ENCODE peak calls at places on chromosomes 4 and X, in six cellular contexts. B is CD8-positive, alpha-beta memory T cell; P is endodermal cell; D is Peyer's patch; K is aorta; T is transverse colon. Z is an unnamed sample.

GRCh38 chrX:16160729-16161128 is 6.6 kb upstream of the MAGEB17 start:
- DNase-seq in T (no peak), K (no peak), B (no peak), D (no peak), P (no peak), Z (no peak)

GRCh38 chrX:9688833-9689232 is 76.8 kb downstream of the GPR143 start:
- DNase-seq in T (no peak), B (no peak), D (no peak), P (no peak), K (no peak), Z (no peak)

GRCh38 chrX:118772051-118772450 is 44.6 kb downstream of the IL13RA1 start:
- DNase-seq in T (no peak), D (no peak), K (no peak), P (no peak), B (no peak), Z (no peak)

GRCh38 chr4:5553801-5554200 is 154.6 kb downstream of the EVC2 start:
- DNase-seq in T (no peak), K (no peak), B (no peak), D (no peak), P (no peak), Z (no peak)

GRCh38 chr4:54014761-54015160 is 49.6 kb downstream of the CHIC2 start:
- DNase-seq in D (no peak), T (no peak), K (no peak), B (no peak), P (no peak), Z (peak)

GRCh38 chr4:125497861-125498260 is 183.1 kb downstream of the FAT4 start:
- DNase-seq in P (no peak), T (no peak), K (no peak), D (no peak), B (no peak), Z (no peak)

GRCh38 chrX:13669246-13669689 is 16.3 kb downstream of the TCEANC start:
- DNase-seq in D (peak), P (no peak), K (no peak), B (peak), T (peak), Z (no peak)

GRCh38 chrX:48966796-48967579 is 4.7 kb downstream of the KCND1 start:
- DNase-seq in D (no peak), K (no peak), T (no peak), B (no peak), P (no peak), Z (no peak)

GRCh38 chrX:13598877-13599276 is 29.5 kb downstream of the EGFL6 start:
- DNase-seq in B (no peak), P (no peak), T (no peak), D (no peak), K (no peak), Z (peak)

GRCh38 chr4:8674311-8674885 is 81.8 kb downstream of the CPZ start:
- DNase-seq in D (no peak), P (no peak), K (no peak), T (no peak), B (no peak), Z (no peak)

GRCh38 chr4:22179124-22179874 is 230.7 kb upstream of the KCNIP4 start:
- DNase-seq in B (no peak), P (no peak), D (no peak), T (no peak), K (no peak), Z (no peak)

GRCh38 chrX:105120460-105120859 is 100.0 kb downstream of the TEX13A start:
- DNase-seq in B (no peak), P (no peak), K (no peak), D (no peak), T (no peak), Z (no peak)

DNA sequence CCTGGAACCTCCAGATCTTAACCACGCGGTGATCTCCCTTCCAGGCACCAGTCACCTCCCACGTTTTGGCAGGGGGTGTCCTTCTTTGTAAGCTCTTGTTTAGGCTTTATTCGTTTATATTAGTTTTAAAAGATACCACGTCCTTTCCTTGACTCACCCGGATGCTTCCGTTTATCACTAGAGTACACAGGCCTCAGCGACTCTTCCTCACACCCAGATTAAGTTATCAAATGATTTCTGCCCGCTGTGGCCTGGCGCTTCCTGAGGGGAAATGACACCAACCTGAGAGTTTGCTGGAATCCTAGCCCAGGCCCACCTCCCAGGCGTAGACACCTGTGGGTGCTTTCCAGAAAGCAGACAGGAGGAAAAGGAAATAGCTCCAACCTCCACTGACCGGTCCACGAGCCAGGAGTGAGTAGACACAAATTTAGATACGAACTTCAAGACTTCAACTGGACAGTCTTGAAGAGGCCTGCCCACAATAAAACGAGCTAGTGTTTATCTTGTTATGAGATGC is 756 bp upstream of the ADAMTS3 start:
- DNase-seq in D (no peak), P (no peak), K (no peak), T (no peak), B (no peak), Z (no peak)
- H3K4me3 ChIP-seq in D (no peak), P (peak), K (no peak), T (peak), B (no peak), Z (no peak)

GRCh38 chr4:39635023-39635422 is 3.6 kb downstream of the SMIM14 start:
- DNase-seq in P (peak), K (no peak), B (no peak), D (no peak), T (peak), Z (no peak)

GRCh38 chr4:39637572-39638357 is 900 bp downstream of the SMIM14 start:
- DNase-seq in K (peak), P (peak), T (peak), B (peak), D (peak), Z (peak)

GRCh38 chr4:39641451-39641850 is 2.8 kb upstream of the SMIM14 start:
- DNase-seq in B (no peak), T (no peak), D (no peak), K (no peak), P (peak), Z (peak)

GRCh38 chr4:39638358-39639239 is at the start of gene SMIM14:
- DNase-seq in P (peak), K (peak), D (peak), B (peak), T (peak), Z (peak)

DNA sequence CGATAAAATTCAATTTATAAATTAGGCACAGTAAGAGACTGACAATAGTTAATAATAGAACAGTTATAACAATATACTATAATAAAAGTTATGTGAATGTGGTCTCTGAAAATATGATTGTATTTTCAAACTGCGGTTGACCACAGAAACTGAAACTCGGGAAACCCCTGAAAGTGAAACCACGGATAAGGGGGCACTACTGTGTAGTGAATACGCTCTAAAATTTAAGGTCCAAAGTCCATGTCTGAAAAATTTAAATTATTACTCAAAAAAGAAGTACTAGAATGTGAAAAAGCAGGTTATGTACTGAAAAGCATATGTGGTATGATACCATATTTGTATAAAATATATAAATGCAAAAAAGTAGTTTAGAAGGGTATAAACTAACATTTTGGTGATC is 1.9 kb downstream of the SMIM14 start:
- DNase-seq in B (no peak), P (no peak), K (no peak), D (no peak), T (no peak), Z (no peak)
- H3K4me3 ChIP-seq in B (peak), P (peak), K (peak), D (peak), T (peak), Z (peak)

DNA sequence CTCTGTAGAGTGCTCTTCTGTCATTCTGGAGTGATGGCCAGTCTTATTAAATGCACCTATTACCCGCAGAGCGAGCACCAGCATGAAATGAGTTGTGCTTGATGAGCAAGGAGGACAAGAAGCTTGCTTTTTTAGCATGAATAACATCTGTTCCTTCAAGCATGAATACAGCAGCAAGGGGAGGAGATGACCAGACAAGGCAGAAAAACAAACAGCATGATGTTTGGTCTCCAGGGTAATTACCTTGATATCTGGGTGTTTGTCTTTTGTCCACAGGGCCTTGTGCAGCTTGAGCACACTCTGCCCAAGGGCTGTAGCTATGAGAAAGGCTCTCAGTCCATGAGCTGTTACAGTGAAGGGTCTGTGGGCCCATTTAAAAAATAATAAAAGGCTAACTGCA is 324.8 kb upstream of the DDX53 start:
- DNase-seq in D (no peak), B (no peak), P (no peak), T (no peak), K (no peak), Z (no peak)
- H3K4me3 ChIP-seq in D (no peak), B (no peak), P (no peak), T (no peak), K (no peak), Z (no peak)

DNA sequence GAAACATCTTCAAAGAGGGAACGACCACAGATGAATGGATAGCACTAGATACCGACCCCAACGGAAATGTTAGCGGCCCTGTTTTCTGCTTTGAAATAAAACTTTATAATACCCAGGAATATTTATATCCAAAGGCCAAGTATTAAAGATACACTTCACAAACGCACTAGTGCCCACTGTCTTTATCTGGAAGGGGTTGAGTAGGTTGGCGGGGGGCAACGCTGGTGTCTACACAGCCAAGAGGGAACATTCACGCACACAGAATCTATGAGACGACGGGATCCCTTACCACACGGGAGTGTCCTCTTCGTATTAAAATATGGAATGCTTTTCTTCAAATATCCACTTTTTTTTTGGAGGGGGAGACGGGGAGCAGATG is 3.3 kb downstream of the HAND2 start:
- DNase-seq in D (no peak), T (no peak), P (no peak), K (no peak), B (no peak), Z (no peak)
- H3K4me3 ChIP-seq in D (no peak), T (peak), P (no peak), K (peak), B (no peak), Z (no peak)

DNA sequence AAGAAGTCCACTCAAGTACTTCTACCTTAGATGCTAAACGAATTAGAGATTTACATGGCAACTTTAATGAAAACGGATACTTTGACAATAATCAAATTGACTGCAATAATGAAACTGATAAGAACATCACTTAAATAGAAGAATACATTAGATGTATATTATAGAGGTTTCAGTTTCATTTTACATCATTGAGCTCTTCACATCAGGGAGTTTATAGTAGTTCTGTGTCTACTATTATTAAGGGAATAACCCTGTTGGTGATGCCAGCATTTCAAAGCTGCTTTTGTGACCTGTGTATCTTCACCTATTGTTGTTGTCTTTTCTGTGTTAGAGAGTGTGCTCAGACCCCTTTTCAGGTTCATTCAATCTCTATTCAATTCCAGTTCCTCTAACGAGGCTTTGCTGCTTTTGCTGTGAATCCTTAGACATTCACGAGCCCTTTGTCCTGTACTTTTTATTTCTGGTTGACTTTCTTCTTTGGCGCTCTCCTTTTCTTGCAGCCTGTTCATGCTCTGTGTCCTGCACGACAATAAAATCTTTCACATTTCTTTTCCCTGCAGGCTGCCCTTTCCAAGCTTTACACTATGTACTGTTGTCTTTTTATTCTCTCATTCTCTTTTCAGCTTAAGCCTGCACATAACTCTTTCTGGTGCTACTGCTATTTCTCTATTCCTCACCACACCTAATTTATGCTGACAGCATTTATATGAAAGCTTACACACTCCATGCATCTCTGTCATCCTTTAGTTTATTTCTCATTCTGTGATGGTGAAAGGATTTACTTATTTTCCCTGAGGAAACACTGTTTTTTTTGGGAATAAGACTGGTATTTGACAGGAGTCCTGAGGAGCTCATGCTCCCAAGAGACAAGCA is 232.1 kb downstream of the CPE start:
- DNase-seq in B (no peak), K (no peak), P (no peak), T (no peak), D (no peak), Z (no peak)
- H3K4me3 ChIP-seq in B (no peak), K (no peak), P (no peak), T (no peak), D (no peak), Z (no peak)

Z was measured in Karpas-422.